ENCODE peak calls at places on chromosomes 11 and 22, in ten cellular contexts. One of them, this sample, is unnamed. For H3K9me3, the result is how much of the 10 kb centered on the place peaks cover.

GRCh38 chr11:74695705-74696280 is 35.4 kb downstream of the CHRDL2 start:
- DNase-seq in body of pancreas: no peak
- DNase-seq in tibial nerve: no peak
- DNase-seq in transverse colon: no peak
- DNase-seq in fibroblast of lung: no peak
- DNase-seq in neural progenitor cell: peak
- DNase-seq in PC-3: no peak
- DNase-seq in CD8-positive, alpha-beta memory T cell: no peak
- DNase-seq in naive thymus-derived CD4-positive, alpha-beta T cell: no peak
- DNase-seq in lung: no peak
- DNase-seq in this sample: no peak

GRCh38 chr11:118318112-118319030 is 13.8 kb downstream of the CD3E start:
- DNase-seq in CD8-positive, alpha-beta memory T cell: no peak
- DNase-seq in naive thymus-derived CD4-positive, alpha-beta T cell: no peak
- DNase-seq in neural progenitor cell: no peak
- DNase-seq in body of pancreas: no peak
- DNase-seq in PC-3: peak
- DNase-seq in lung: no peak
- DNase-seq in transverse colon: no peak
- DNase-seq in tibial nerve: no peak
- DNase-seq in fibroblast of lung: no peak
- DNase-seq in this sample: no peak

GRCh38 chr11:133753150-133753549 is 92.2 kb downstream of the SPATA19 start:
- DNase-seq in body of pancreas: no peak
- DNase-seq in PC-3: no peak
- DNase-seq in lung: no peak
- DNase-seq in naive thymus-derived CD4-positive, alpha-beta T cell: no peak
- DNase-seq in neural progenitor cell: no peak
- DNase-seq in CD8-positive, alpha-beta memory T cell: no peak
- DNase-seq in fibroblast of lung: no peak
- DNase-seq in transverse colon: no peak
- DNase-seq in tibial nerve: no peak
- DNase-seq in this sample: no peak

GRCh38 chr11:325796-326591 is 5.3 kb upstream of the IFITM3 start:
- DNase-seq in transverse colon: no peak
- DNase-seq in lung: no peak
- DNase-seq in naive thymus-derived CD4-positive, alpha-beta T cell: no peak
- DNase-seq in PC-3: no peak
- DNase-seq in fibroblast of lung: no peak
- DNase-seq in CD8-positive, alpha-beta memory T cell: no peak
- DNase-seq in body of pancreas: no peak
- DNase-seq in tibial nerve: peak
- DNase-seq in neural progenitor cell: no peak
- DNase-seq in this sample: no peak

GRCh38 chr11:62433553-62434301 is 14.9 kb downstream of the SCGB1A1 start:
- DNase-seq in CD8-positive, alpha-beta memory T cell: no peak
- DNase-seq in PC-3: no peak
- DNase-seq in fibroblast of lung: no peak
- DNase-seq in neural progenitor cell: no peak
- DNase-seq in transverse colon: peak
- DNase-seq in lung: no peak
- DNase-seq in naive thymus-derived CD4-positive, alpha-beta T cell: no peak
- DNase-seq in tibial nerve: peak
- DNase-seq in body of pancreas: no peak
- DNase-seq in this sample: peak

GRCh38 chr11:105827906-105828305 is 194.1 kb downstream of the MSANTD4 start:
- DNase-seq in PC-3: no peak
- DNase-seq in CD8-positive, alpha-beta memory T cell: no peak
- DNase-seq in tibial nerve: no peak
- DNase-seq in naive thymus-derived CD4-positive, alpha-beta T cell: no peak
- DNase-seq in neural progenitor cell: no peak
- DNase-seq in lung: no peak
- DNase-seq in fibroblast of lung: no peak
- DNase-seq in body of pancreas: no peak
- DNase-seq in transverse colon: no peak
- DNase-seq in this sample: no peak

GRCh38 chr11:96760815-96761214 is 371.0 kb downstream of the JRKL start:
- DNase-seq in naive thymus-derived CD4-positive, alpha-beta T cell: no peak
- DNase-seq in neural progenitor cell: no peak
- DNase-seq in lung: no peak
- DNase-seq in body of pancreas: no peak
- DNase-seq in PC-3: no peak
- DNase-seq in fibroblast of lung: no peak
- DNase-seq in CD8-positive, alpha-beta memory T cell: no peak
- DNase-seq in transverse colon: no peak
- DNase-seq in tibial nerve: no peak
- DNase-seq in this sample: no peak

GRCh38 chr11:69862331-69862761 is 43.1 kb upstream of the FGF3 start:
- DNase-seq in lung: no peak
- DNase-seq in transverse colon: no peak
- DNase-seq in tibial nerve: no peak
- DNase-seq in fibroblast of lung: no peak
- DNase-seq in neural progenitor cell: no peak
- DNase-seq in naive thymus-derived CD4-positive, alpha-beta T cell: no peak
- DNase-seq in CD8-positive, alpha-beta memory T cell: no peak
- DNase-seq in body of pancreas: no peak
- DNase-seq in PC-3: no peak
- DNase-seq in this sample: no peak

GRCh38 chr22:43479962-43480361 is 68.1 kb downstream of the MPPED1 start:
- DNase-seq in body of pancreas: no peak
- DNase-seq in transverse colon: no peak
- DNase-seq in CD8-positive, alpha-beta memory T cell: no peak
- DNase-seq in neural progenitor cell: no peak
- DNase-seq in fibroblast of lung: no peak
- DNase-seq in lung: no peak
- DNase-seq in PC-3: no peak
- DNase-seq in tibial nerve: no peak
- DNase-seq in naive thymus-derived CD4-positive, alpha-beta T cell: no peak
- DNase-seq in this sample: no peak

DNA sequence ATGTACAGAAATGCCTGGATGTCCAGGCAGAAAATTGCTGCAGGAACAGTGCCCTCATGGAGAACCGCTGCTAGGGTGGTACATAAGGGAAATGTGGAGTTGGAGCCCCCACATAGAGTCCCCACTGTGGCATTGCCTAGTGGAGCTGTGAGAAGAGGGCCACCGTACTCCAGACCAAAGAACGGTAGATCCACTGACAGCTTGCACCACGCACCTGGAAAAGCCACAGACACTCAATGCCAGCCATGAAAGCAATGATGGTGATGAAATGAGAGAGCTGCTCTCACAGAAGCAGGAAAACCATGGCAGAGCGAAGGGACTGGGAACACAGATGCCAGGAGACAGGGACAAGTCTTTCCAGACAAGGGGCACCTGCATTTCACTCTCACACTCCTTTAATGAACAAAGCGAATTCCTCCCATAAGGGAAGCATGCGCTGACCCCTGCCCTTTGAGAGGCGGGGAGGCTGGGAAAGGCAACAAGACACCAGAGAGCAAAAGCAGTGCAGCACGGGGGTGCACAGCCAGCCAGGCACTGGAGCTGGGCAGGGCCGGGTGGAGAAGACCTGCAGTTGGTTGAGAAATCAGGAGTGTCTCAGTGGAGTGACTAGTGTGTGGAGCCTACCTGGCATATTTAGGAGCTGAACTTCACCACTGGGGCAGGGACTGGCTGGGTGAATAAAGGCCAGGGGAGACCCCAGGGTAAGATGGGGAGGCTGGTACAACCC is 1025.2 kb downstream of the TBC1D22A start:
- DNase-seq in body of pancreas: no peak
- DNase-seq in fibroblast of lung: no peak
- DNase-seq in transverse colon: no peak
- DNase-seq in CD8-positive, alpha-beta memory T cell: no peak
- DNase-seq in PC-3: no peak
- DNase-seq in tibial nerve: no peak
- DNase-seq in naive thymus-derived CD4-positive, alpha-beta T cell: no peak
- DNase-seq in lung: peak
- DNase-seq in neural progenitor cell: no peak
- DNase-seq in this sample: no peak
- H3K9me3 ChIP-seq in body of pancreas: under half
- H3K9me3 ChIP-seq in fibroblast of lung: under half
- H3K9me3 ChIP-seq in transverse colon: under half
- H3K9me3 ChIP-seq in CD8-positive, alpha-beta memory T cell: under half
- H3K9me3 ChIP-seq in PC-3: under half
- H3K9me3 ChIP-seq in tibial nerve: under half
- H3K9me3 ChIP-seq in naive thymus-derived CD4-positive, alpha-beta T cell: under half
- H3K9me3 ChIP-seq in lung: under half
- H3K9me3 ChIP-seq in neural progenitor cell: under half
- H3K9me3 ChIP-seq in this sample: under half

GRCh38 chr11:84836371-84836770 is 790.8 kb downstream of the DLG2 start:
- DNase-seq in tibial nerve: no peak
- DNase-seq in naive thymus-derived CD4-positive, alpha-beta T cell: no peak
- DNase-seq in transverse colon: no peak
- DNase-seq in neural progenitor cell: no peak
- DNase-seq in fibroblast of lung: no peak
- DNase-seq in CD8-positive, alpha-beta memory T cell: no peak
- DNase-seq in PC-3: no peak
- DNase-seq in body of pancreas: no peak
- DNase-seq in lung: no peak
- DNase-seq in this sample: peak
- H3K9me3 ChIP-seq in tibial nerve: under half
- H3K9me3 ChIP-seq in naive thymus-derived CD4-positive, alpha-beta T cell: under half
- H3K9me3 ChIP-seq in transverse colon: under half
- H3K9me3 ChIP-seq in neural progenitor cell: under half
- H3K9me3 ChIP-seq in fibroblast of lung: under half
- H3K9me3 ChIP-seq in CD8-positive, alpha-beta memory T cell: under half
- H3K9me3 ChIP-seq in PC-3: under half
- H3K9me3 ChIP-seq in body of pancreas: under half
- H3K9me3 ChIP-seq in lung: under half
- H3K9me3 ChIP-seq in this sample: under half

GRCh38 chr11:50169634-50170033 is 137.0 kb downstream of the OR4C45 start:
- DNase-seq in transverse colon: no peak
- DNase-seq in tibial nerve: no peak
- DNase-seq in naive thymus-derived CD4-positive, alpha-beta T cell: no peak
- DNase-seq in body of pancreas: no peak
- DNase-seq in CD8-positive, alpha-beta memory T cell: no peak
- DNase-seq in lung: no peak
- DNase-seq in PC-3: no peak
- DNase-seq in fibroblast of lung: no peak
- DNase-seq in neural progenitor cell: no peak
- DNase-seq in this sample: no peak

GRCh38 chr11:50170115-50170514 is 137.4 kb downstream of the OR4C45 start:
- DNase-seq in body of pancreas: no peak
- DNase-seq in fibroblast of lung: no peak
- DNase-seq in CD8-positive, alpha-beta memory T cell: no peak
- DNase-seq in naive thymus-derived CD4-positive, alpha-beta T cell: no peak
- DNase-seq in PC-3: no peak
- DNase-seq in transverse colon: no peak
- DNase-seq in neural progenitor cell: no peak
- DNase-seq in tibial nerve: no peak
- DNase-seq in lung: no peak
- DNase-seq in this sample: no peak

GRCh38 chr11:50178732-50179131 is 146.1 kb downstream of the OR4C45 start:
- DNase-seq in lung: no peak
- DNase-seq in PC-3: no peak
- DNase-seq in naive thymus-derived CD4-positive, alpha-beta T cell: no peak
- DNase-seq in fibroblast of lung: no peak
- DNase-seq in transverse colon: no peak
- DNase-seq in tibial nerve: no peak
- DNase-seq in neural progenitor cell: no peak
- DNase-seq in body of pancreas: no peak
- DNase-seq in CD8-positive, alpha-beta memory T cell: no peak
- DNase-seq in this sample: no peak

GRCh38 chr11:50174975-50175374 is 142.3 kb downstream of the OR4C45 start:
- DNase-seq in fibroblast of lung: no peak
- DNase-seq in transverse colon: no peak
- DNase-seq in naive thymus-derived CD4-positive, alpha-beta T cell: no peak
- DNase-seq in tibial nerve: no peak
- DNase-seq in lung: no peak
- DNase-seq in neural progenitor cell: no peak
- DNase-seq in body of pancreas: no peak
- DNase-seq in CD8-positive, alpha-beta memory T cell: no peak
- DNase-seq in PC-3: no peak
- DNase-seq in this sample: no peak

DNA sequence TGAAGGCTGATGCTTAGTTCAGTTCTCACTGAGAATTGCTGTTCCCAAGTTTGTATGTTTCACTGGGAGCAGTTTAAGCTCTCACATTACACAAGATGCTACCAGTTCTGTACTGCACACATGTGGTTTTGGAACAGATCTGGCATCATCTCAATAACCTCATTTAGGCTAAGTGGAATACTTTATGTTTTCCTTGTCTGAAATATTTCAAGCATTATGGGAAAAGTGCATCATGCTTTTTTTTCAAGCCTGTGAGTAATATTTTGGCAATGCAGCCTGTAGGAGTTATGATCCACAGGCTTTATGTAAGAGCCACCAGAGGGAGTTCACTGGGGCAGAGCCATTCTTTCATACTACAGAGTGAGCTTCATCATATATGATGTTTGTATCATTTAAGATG is 141.5 kb downstream of the OR4C45 start:
- DNase-seq in transverse colon: no peak
- DNase-seq in lung: no peak
- DNase-seq in PC-3: peak
- DNase-seq in neural progenitor cell: no peak
- DNase-seq in CD8-positive, alpha-beta memory T cell: no peak
- DNase-seq in naive thymus-derived CD4-positive, alpha-beta T cell: no peak
- DNase-seq in fibroblast of lung: no peak
- DNase-seq in body of pancreas: no peak
- DNase-seq in tibial nerve: no peak
- DNase-seq in this sample: no peak
- H3K9me3 ChIP-seq in transverse colon: under half
- H3K9me3 ChIP-seq in lung: under half
- H3K9me3 ChIP-seq in PC-3: under half
- H3K9me3 ChIP-seq in neural progenitor cell: under half
- H3K9me3 ChIP-seq in CD8-positive, alpha-beta memory T cell: under half
- H3K9me3 ChIP-seq in naive thymus-derived CD4-positive, alpha-beta T cell: under half
- H3K9me3 ChIP-seq in fibroblast of lung: under half
- H3K9me3 ChIP-seq in body of pancreas: under half
- H3K9me3 ChIP-seq in tibial nerve: under half
- H3K9me3 ChIP-seq in this sample: under half

GRCh38 chr22:47282366-47282765 is 519.9 kb downstream of the TBC1D22A start:
- DNase-seq in lung: no peak
- DNase-seq in naive thymus-derived CD4-positive, alpha-beta T cell: no peak
- DNase-seq in transverse colon: no peak
- DNase-seq in neural progenitor cell: no peak
- DNase-seq in PC-3: no peak
- DNase-seq in body of pancreas: no peak
- DNase-seq in fibroblast of lung: no peak
- DNase-seq in tibial nerve: no peak
- DNase-seq in CD8-positive, alpha-beta memory T cell: no peak
- DNase-seq in this sample: no peak

GRCh38 chr22:47279337-47279736 is 516.9 kb downstream of the TBC1D22A start:
- DNase-seq in CD8-positive, alpha-beta memory T cell: no peak
- DNase-seq in neural progenitor cell: no peak
- DNase-seq in fibroblast of lung: no peak
- DNase-seq in naive thymus-derived CD4-positive, alpha-beta T cell: no peak
- DNase-seq in transverse colon: no peak
- DNase-seq in body of pancreas: no peak
- DNase-seq in PC-3: no peak
- DNase-seq in tibial nerve: no peak
- DNase-seq in lung: no peak
- DNase-seq in this sample: no peak

GRCh38 chr22:47283616-47284270 is 521.3 kb downstream of the TBC1D22A start:
- DNase-seq in body of pancreas: no peak
- DNase-seq in lung: no peak
- DNase-seq in transverse colon: no peak
- DNase-seq in CD8-positive, alpha-beta memory T cell: no peak
- DNase-seq in neural progenitor cell: no peak
- DNase-seq in tibial nerve: no peak
- DNase-seq in fibroblast of lung: no peak
- DNase-seq in PC-3: no peak
- DNase-seq in naive thymus-derived CD4-positive, alpha-beta T cell: no peak
- DNase-seq in this sample: no peak

GRCh38 chr22:47282851-47283250 is 520.4 kb downstream of the TBC1D22A start:
- DNase-seq in lung: no peak
- DNase-seq in neural progenitor cell: no peak
- DNase-seq in naive thymus-derived CD4-positive, alpha-beta T cell: no peak
- DNase-seq in fibroblast of lung: no peak
- DNase-seq in transverse colon: no peak
- DNase-seq in body of pancreas: no peak
- DNase-seq in CD8-positive, alpha-beta memory T cell: no peak
- DNase-seq in tibial nerve: no peak
- DNase-seq in PC-3: no peak
- DNase-seq in this sample: no peak

GRCh38 chr22:47281126-47282106 is 519.0 kb downstream of the TBC1D22A start:
- DNase-seq in fibroblast of lung: no peak
- DNase-seq in neural progenitor cell: no peak
- DNase-seq in transverse colon: no peak
- DNase-seq in body of pancreas: no peak
- DNase-seq in naive thymus-derived CD4-positive, alpha-beta T cell: no peak
- DNase-seq in PC-3: peak
- DNase-seq in tibial nerve: no peak
- DNase-seq in CD8-positive, alpha-beta memory T cell: no peak
- DNase-seq in lung: no peak
- DNase-seq in this sample: no peak
- H3K9me3 ChIP-seq in fibroblast of lung: under half
- H3K9me3 ChIP-seq in neural progenitor cell: under half
- H3K9me3 ChIP-seq in transverse colon: under half
- H3K9me3 ChIP-seq in body of pancreas: under half
- H3K9me3 ChIP-seq in naive thymus-derived CD4-positive, alpha-beta T cell: under half
- H3K9me3 ChIP-seq in PC-3: under half
- H3K9me3 ChIP-seq in tibial nerve: under half
- H3K9me3 ChIP-seq in CD8-positive, alpha-beta memory T cell: under half
- H3K9me3 ChIP-seq in lung: under half
- H3K9me3 ChIP-seq in this sample: under half